ENCODE peak calls at places on chromosomes 16 and 17, in five cellular contexts. Y, W, Q, U and C are unnamed samples.

GRCh38 chr16:82340531-82340930 is 170.5 kb upstream of the MPHOSPH6 start:
- DNase-seq in Y (no peak), W (no peak), Q (no peak), U (no peak), C (no peak)

GRCh38 chr17:68701046-68701445 is 99.9 kb upstream of the FAM20A start:
- DNase-seq in Y (no peak), W (no peak), Q (no peak), U (no peak), C (no peak)

GRCh38 chr17:62765351-62765750 is 42.8 kb downstream of the MARCHF10 start:
- DNase-seq in Y (no peak), W (no peak), Q (no peak), U (no peak), C (no peak)

GRCh38 chr17:76005263-76006149 is 4.9 kb downstream of the CDK3 start:
- DNase-seq in Y (peak), W (peak), Q (no peak), U (peak), C (peak)

GRCh38 chr16:51393381-51394005 is 242.4 kb upstream of the SALL1 start:
- DNase-seq in Y (no peak), W (no peak), Q (no peak), U (no peak), C (no peak)

GRCh38 chr16:3819741-3820724 is 60.5 kb downstream of the CREBBP start:
- DNase-seq in Y (peak), W (peak), Q (no peak), U (no peak), C (no peak)

GRCh38 chr17:17354560-17355357 is 51.6 kb downstream of the NT5M start:
- DNase-seq in Y (peak), W (peak), Q (peak), U (peak), C (peak)

GRCh38 chr16:56866955-56867830 is 2.2 kb downstream of the SLC12A3 start:
- DNase-seq in Y (peak), W (peak), Q (no peak), U (peak), C (peak)

GRCh38 chr16:69476920-69477418 is 52.5 kb downstream of the CYB5B start:
- DNase-seq in Y (no peak), W (peak), Q (no peak), U (peak), C (no peak)

GRCh38 chr16:49129935-49130334 is 151.7 kb downstream of the CBLN1 start:
- DNase-seq in Y (no peak), W (no peak), Q (no peak), U (no peak), C (no peak)

GRCh38 chr16:49127103-49127502 is 154.5 kb downstream of the CBLN1 start:
- DNase-seq in Y (peak), W (no peak), Q (no peak), U (no peak), C (no peak)

GRCh38 chr16:49128740-49129139 is 152.9 kb downstream of the CBLN1 start:
- DNase-seq in Y (no peak), W (no peak), Q (no peak), U (no peak), C (no peak)

DNA sequence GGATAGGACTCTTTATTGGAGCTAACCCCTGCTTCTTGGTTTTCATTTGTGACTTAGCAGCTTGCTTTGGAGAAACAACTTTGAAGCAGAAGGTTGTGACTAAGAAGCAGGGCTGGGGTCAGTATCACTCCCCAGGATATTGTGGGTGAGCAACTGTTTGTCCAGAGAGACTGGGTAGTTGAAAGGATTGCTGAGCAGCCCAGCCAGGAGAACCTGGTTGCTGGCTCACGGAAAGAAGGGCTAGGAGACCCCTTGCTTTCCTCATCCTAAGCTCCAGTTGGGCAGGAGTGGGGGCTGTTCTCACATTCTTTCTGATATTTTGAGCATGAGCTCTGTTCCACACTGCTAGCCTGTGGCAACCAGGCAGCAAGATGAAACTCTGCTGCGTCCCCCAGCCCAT is 151.2 kb downstream of the CBLN1 start:
- DNase-seq in Y (no peak), W (no peak), Q (no peak), U (no peak), C (no peak)
- TF ChIP-seq HDAC2 in Y (no peak), W (no peak), Q (no peak), U (no peak), C (no peak)

GRCh38 chr17:14121952-14122351 is 52.6 kb downstream of the COX10 start:
- DNase-seq in Y (no peak), W (no peak), Q (no peak), U (no peak), C (no peak)
- TF ChIP-seq HDAC2 in Y (no peak), W (no peak), Q (no peak), U (no peak), C (no peak)

GRCh38 chr17:77145209-77145608 is 4.4 kb downstream of the SEC14L1 start:
- DNase-seq in Y (no peak), W (no peak), Q (peak), U (no peak), C (no peak)
- TF ChIP-seq HDAC2 in Y (no peak), W (no peak), Q (no peak), U (no peak), C (no peak)

GRCh38 chr16:27383511-27384243 is 18.3 kb upstream of the IL21R start:
- DNase-seq in Y (no peak), W (no peak), Q (no peak), U (no peak), C (no peak)
- TF ChIP-seq HDAC2 in Y (no peak), W (no peak), Q (no peak), U (no peak), C (no peak)

DNA sequence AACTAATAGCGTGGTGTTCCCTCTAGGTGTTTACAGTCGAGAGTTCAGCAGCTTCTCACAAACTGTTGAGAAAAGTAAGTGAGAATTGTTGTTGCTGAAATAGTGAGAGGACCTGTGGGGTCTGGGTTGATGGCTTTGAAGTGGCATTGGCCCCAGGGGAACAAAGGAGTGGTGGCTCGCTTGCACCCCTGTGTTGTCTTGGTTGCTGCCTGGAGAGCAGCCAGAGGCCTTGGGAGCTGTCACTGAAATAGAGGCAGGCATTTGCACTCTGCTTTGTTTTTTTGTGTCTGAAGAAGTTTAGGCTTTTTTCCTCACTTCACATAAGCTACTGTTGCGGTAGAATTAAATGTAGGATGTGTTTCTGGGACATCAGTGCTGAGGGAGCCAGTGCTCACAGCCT is 36.8 kb downstream of the PRMT7 start:
- DNase-seq in Y (no peak), W (no peak), Q (no peak), U (no peak), C (no peak)
- TF ChIP-seq HDAC2 in Y (no peak), W (no peak), Q (no peak), U (no peak), C (no peak)

GRCh38 chr16:5072334-5073278 is 963 bp downstream of the ALG1 start:
- DNase-seq in Y (no peak), W (no peak), Q (no peak), U (no peak), C (no peak)
- TF ChIP-seq HDAC2 in Y (no peak), W (no peak), Q (no peak), U (no peak), C (no peak)